ENCODE peak calls at places on chromosome 18, in six cellular contexts. One of them, this sample, is unnamed.
A peak's percentile ranks its signal among the peaks of the same experiment; 100 is the strongest.

GRCh38 chr18:79733996-79734770 is 54.6 kb downstream of the CTDP1 start:
- DNase-seq in HEK293T: no peak
- DNase-seq in T-helper 1 cell: no peak
- DNase-seq in GM06990: no peak
- DNase-seq in AG20443: no peak
- DNase-seq in HT1080: no peak
- DNase-seq in this sample: no peak

GRCh38 chr18:62732631-62733030 is 17.3 kb downstream of the PHLPP1 start:
- DNase-seq in HEK293T: no peak
- DNase-seq in AG20443: no peak
- DNase-seq in HT1080: no peak
- DNase-seq in T-helper 1 cell: no peak
- DNase-seq in GM06990: no peak
- DNase-seq in this sample: no peak

GRCh38 chr18:49025426-49025766 is 74.6 kb upstream of the SMAD7 start:
- DNase-seq in T-helper 1 cell: no peak
- DNase-seq in AG20443: peak; percentile 9
- DNase-seq in GM06990: no peak
- DNase-seq in HEK293T: no peak
- DNase-seq in HT1080: no peak
- DNase-seq in this sample: no peak

GRCh38 chr18:75107196-75107930 is 101.6 kb downstream of the PTGR3 start:
- DNase-seq in HT1080: no peak
- DNase-seq in GM06990: no peak
- DNase-seq in HEK293T: no peak
- DNase-seq in T-helper 1 cell: no peak
- DNase-seq in AG20443: no peak
- DNase-seq in this sample: no peak

GRCh38 chr18:686339-687111 is 25.9 kb downstream of the ENOSF1 start:
- DNase-seq in T-helper 1 cell: no peak
- DNase-seq in AG20443: no peak
- DNase-seq in GM06990: no peak
- DNase-seq in HEK293T: no peak
- DNase-seq in HT1080: peak; percentile 59
- DNase-seq in this sample: no peak

GRCh38 chr18:25734336-25734735 is 356.1 kb downstream of the SS18 start:
- DNase-seq in T-helper 1 cell: no peak
- DNase-seq in HT1080: no peak
- DNase-seq in GM06990: no peak
- DNase-seq in AG20443: no peak
- DNase-seq in HEK293T: no peak
- DNase-seq in this sample: no peak

GRCh38 chr18:9683418-9684396 is 24.4 kb upstream of the RAB31 start:
- DNase-seq in AG20443: peak; percentile 59
- DNase-seq in HEK293T: no peak
- DNase-seq in GM06990: no peak
- DNase-seq in HT1080: peak; percentile 71
- DNase-seq in T-helper 1 cell: no peak
- DNase-seq in this sample: no peak

GRCh38 chr18:37456873-37457272 is 108.7 kb downstream of the CELF4 start:
- DNase-seq in HT1080: no peak
- DNase-seq in AG20443: no peak
- DNase-seq in T-helper 1 cell: no peak
- DNase-seq in HEK293T: no peak
- DNase-seq in GM06990: no peak
- DNase-seq in this sample: no peak

GRCh38 chr18:3180325-3180724 is 39.4 kb downstream of the MYOM1 start:
- DNase-seq in HT1080: peak; percentile 15
- DNase-seq in GM06990: no peak
- DNase-seq in AG20443: peak; percentile 17
- DNase-seq in T-helper 1 cell: no peak
- DNase-seq in HEK293T: no peak
- DNase-seq in this sample: no peak

GRCh38 chr18:78939105-78939504 is 40.5 kb upstream of the SALL3 start:
- DNase-seq in T-helper 1 cell: no peak
- DNase-seq in HT1080: peak; percentile 37
- DNase-seq in AG20443: no peak
- DNase-seq in HEK293T: no peak
- DNase-seq in GM06990: no peak
- DNase-seq in this sample: no peak

GRCh38 chr18:62637807-62638687 is 77.3 kb upstream of the PHLPP1 start:
- DNase-seq in HEK293T: peak; percentile 59
- DNase-seq in HT1080: peak; percentile 24
- DNase-seq in T-helper 1 cell: peak; percentile 43
- DNase-seq in GM06990: peak; percentile 23
- DNase-seq in AG20443: no peak
- DNase-seq in this sample: no peak

GRCh38 chr18:74116628-74117554 is 30.7 kb downstream of the FBXO15 start:
- DNase-seq in HEK293T: peak; percentile 9
- DNase-seq in GM06990: no peak
- DNase-seq in T-helper 1 cell: peak; percentile 5
- DNase-seq in HT1080: no peak
- DNase-seq in AG20443: peak; percentile 37
- DNase-seq in this sample: no peak

GRCh38 chr18:75211002-75211621 is 515 bp downstream of the TSHZ1 start:
- DNase-seq in GM06990: peak; percentile 64
- DNase-seq in AG20443: peak; percentile 65
- DNase-seq in HEK293T: no peak
- DNase-seq in HT1080: no peak
- DNase-seq in T-helper 1 cell: peak; percentile 19
- DNase-seq in this sample: no peak

GRCh38 chr18:75154997-75155396 is 53.9 kb downstream of the PTGR3 start:
- DNase-seq in HEK293T: no peak
- DNase-seq in HT1080: no peak
- DNase-seq in T-helper 1 cell: no peak
- DNase-seq in AG20443: no peak
- DNase-seq in GM06990: no peak
- DNase-seq in this sample: no peak

GRCh38 chr18:58525517-58525916 is 103.4 kb downstream of the ALPK2 start:
- DNase-seq in HEK293T: no peak
- DNase-seq in HT1080: peak; percentile 80
- DNase-seq in GM06990: peak; percentile 64
- DNase-seq in AG20443: peak; percentile 60
- DNase-seq in T-helper 1 cell: no peak
- DNase-seq in this sample: no peak

GRCh38 chr18:9965711-9966624 is 52.2 kb downstream of the VAPA start:
- DNase-seq in T-helper 1 cell: no peak
- DNase-seq in HT1080: no peak
- DNase-seq in HEK293T: no peak
- DNase-seq in AG20443: no peak
- DNase-seq in GM06990: no peak
- DNase-seq in this sample: no peak

GRCh38 chr18:64271264-64271663 is 122.4 kb upstream of the LINC00305 start:
- DNase-seq in T-helper 1 cell: no peak
- DNase-seq in HT1080: no peak
- DNase-seq in HEK293T: no peak
- DNase-seq in GM06990: no peak
- DNase-seq in AG20443: no peak
- DNase-seq in this sample: no peak

GRCh38 chr18:10565835-10566234 is 40.0 kb downstream of the NAPG start:
- DNase-seq in T-helper 1 cell: no peak
- DNase-seq in GM06990: no peak
- DNase-seq in AG20443: no peak
- DNase-seq in HT1080: no peak
- DNase-seq in HEK293T: no peak
- DNase-seq in this sample: no peak

GRCh38 chr18:58105206-58105907 is 61.3 kb downstream of the NEDD4L start:
- DNase-seq in T-helper 1 cell: no peak
- DNase-seq in HT1080: no peak
- DNase-seq in AG20443: no peak
- DNase-seq in HEK293T: no peak
- DNase-seq in GM06990: no peak
- DNase-seq in this sample: no peak

GRCh38 chr18:44521673-44522032 is 159.0 kb upstream of the SETBP1 start:
- DNase-seq in T-helper 1 cell: no peak
- DNase-seq in HT1080: no peak
- DNase-seq in GM06990: no peak
- DNase-seq in AG20443: peak; percentile 12
- DNase-seq in HEK293T: no peak
- DNase-seq in this sample: no peak

GRCh38 chr18:55320399-55321255 is 267.4 kb downstream of the TCF4 start:
- DNase-seq in HT1080: peak; percentile 36
- DNase-seq in AG20443: no peak
- DNase-seq in GM06990: no peak
- DNase-seq in T-helper 1 cell: no peak
- DNase-seq in HEK293T: no peak
- DNase-seq in this sample: peak; percentile 24

GRCh38 chr18:55310863-55311262 is 277.1 kb downstream of the TCF4 start:
- DNase-seq in HEK293T: no peak
- DNase-seq in T-helper 1 cell: no peak
- DNase-seq in GM06990: no peak
- DNase-seq in AG20443: no peak
- DNase-seq in HT1080: no peak
- DNase-seq in this sample: no peak

GRCh38 chr18:45549296-45549695 is 66.0 kb upstream of the SLC14A2 start:
- DNase-seq in T-helper 1 cell: no peak
- DNase-seq in HT1080: no peak
- DNase-seq in AG20443: no peak
- DNase-seq in HEK293T: no peak
- DNase-seq in GM06990: no peak
- DNase-seq in this sample: no peak

GRCh38 chr18:58584219-58585127 is 44.4 kb downstream of the ALPK2 start:
- DNase-seq in AG20443: peak; percentile 67
- DNase-seq in GM06990: no peak
- DNase-seq in T-helper 1 cell: no peak
- DNase-seq in HEK293T: no peak
- DNase-seq in HT1080: peak; percentile 87
- DNase-seq in this sample: no peak

GRCh38 chr18:59685501-59685900 is 11.7 kb downstream of the CCBE1 start:
- DNase-seq in T-helper 1 cell: no peak
- DNase-seq in GM06990: no peak
- DNase-seq in HT1080: no peak
- DNase-seq in AG20443: no peak
- DNase-seq in HEK293T: no peak
- DNase-seq in this sample: no peak

GRCh38 chr18:29154758-29155725 is 978.1 kb upstream of the CDH2 start:
- DNase-seq in AG20443: peak; percentile 49
- DNase-seq in HT1080: peak; percentile 92
- DNase-seq in GM06990: no peak
- DNase-seq in T-helper 1 cell: no peak
- DNase-seq in HEK293T: no peak
- DNase-seq in this sample: no peak

GRCh38 chr18:59549797-59550516 is 147.3 kb downstream of the CCBE1 start:
- DNase-seq in HEK293T: no peak
- DNase-seq in T-helper 1 cell: no peak
- DNase-seq in AG20443: no peak
- DNase-seq in GM06990: no peak
- DNase-seq in HT1080: no peak
- DNase-seq in this sample: no peak

GRCh38 chr18:74963820-74964446 is 245.0 kb downstream of the PTGR3 start:
- DNase-seq in T-helper 1 cell: no peak
- DNase-seq in GM06990: no peak
- DNase-seq in AG20443: peak; percentile 29
- DNase-seq in HT1080: peak; percentile 55
- DNase-seq in HEK293T: peak; percentile 20
- DNase-seq in this sample: peak; percentile 61

GRCh38 chr18:60982296-60982695 is 350.9 kb upstream of the CDH20 start:
- DNase-seq in AG20443: no peak
- DNase-seq in HT1080: no peak
- DNase-seq in T-helper 1 cell: no peak
- DNase-seq in HEK293T: no peak
- DNase-seq in GM06990: no peak
- DNase-seq in this sample: no peak

GRCh38 chr18:77056399-77057015 is 76.1 kb downstream of the MBP start:
- DNase-seq in HEK293T: no peak
- DNase-seq in GM06990: no peak
- DNase-seq in HT1080: no peak
- DNase-seq in AG20443: no peak
- DNase-seq in T-helper 1 cell: no peak
- DNase-seq in this sample: no peak

GRCh38 chr18:78021196-78021595 is 771.5 kb downstream of the GALR1 start:
- DNase-seq in GM06990: no peak
- DNase-seq in AG20443: no peak
- DNase-seq in HEK293T: no peak
- DNase-seq in T-helper 1 cell: no peak
- DNase-seq in HT1080: no peak
- DNase-seq in this sample: no peak

GRCh38 chr18:31176531-31176930 is 13.9 kb upstream of the DSC1 start:
- DNase-seq in HT1080: peak; percentile 37
- DNase-seq in T-helper 1 cell: no peak
- DNase-seq in HEK293T: no peak
- DNase-seq in GM06990: no peak
- DNase-seq in AG20443: no peak
- DNase-seq in this sample: no peak

GRCh38 chr18:49892148-49892924 is 79.0 kb upstream of the ACAA2 start:
- DNase-seq in HT1080: peak; percentile 91
- DNase-seq in HEK293T: no peak
- DNase-seq in AG20443: no peak
- DNase-seq in T-helper 1 cell: no peak
- DNase-seq in GM06990: no peak
- DNase-seq in this sample: no peak

GRCh38 chr18:8252371-8252770 is 356.9 kb upstream of the RAB12 start:
- DNase-seq in HT1080: no peak
- DNase-seq in GM06990: no peak
- DNase-seq in AG20443: no peak
- DNase-seq in HEK293T: no peak
- DNase-seq in T-helper 1 cell: no peak
- DNase-seq in this sample: no peak